ENCODE peak calls at places on chromosomes 5 and 9, in nine cellular contexts. U, Q, P, J, S, C, B, T and V are unnamed samples.

GRCh38 chr9:132288956-132289355 is 65.8 kb downstream of the SETX start:
- DNase-seq in J (no peak), P (no peak), Q (no peak), U (no peak), C (no peak), B (no peak), S (peak; percentile 85), T (no peak), V (no peak)

GRCh38 chr5:64635056-64635686 is 55.1 kb upstream of the SHISAL2B start:
- DNase-seq in T (no peak), B (peak; percentile 40), S (peak; percentile 42), U (peak; percentile 54), P (peak; percentile 43), C (no peak), Q (no peak), J (no peak), V (peak; percentile 37)

GRCh38 chr5:75138674-75139073 is 86.3 kb upstream of the GCNT4 start:
- DNase-seq in P (no peak), B (no peak), S (no peak), J (no peak), Q (no peak), T (no peak), C (no peak), U (peak; percentile 48), V (no peak)

GRCh38 chr5:172453206-172453985 is 929 bp downstream of the SH3PXD2B start:
- DNase-seq in S (peak; percentile 73), Q (no peak), B (peak; percentile 81), T (peak; percentile 43), U (peak; percentile 84), C (peak; percentile 34), J (peak; percentile 75), P (no peak), V (peak; percentile 68)

GRCh38 chr9:16100596-16101091 is 547.8 kb downstream of the CCDC171 start:
- DNase-seq in C (no peak), Q (peak; percentile 54), B (peak; percentile 36), T (peak; percentile 11), U (peak; percentile 18), S (peak; percentile 93), P (no peak), J (no peak), V (no peak)

GRCh38 chr5:108728566-108729305 is 19.0 kb upstream of the FER start:
- DNase-seq in T (no peak), S (no peak), Q (no peak), B (no peak), P (peak; percentile 40), J (no peak), U (peak; percentile 5), C (no peak), V (no peak)

GRCh38 chr9:136201609-136202448 is 3.1 kb downstream of the LHX3 start:
- DNase-seq in U (peak; percentile 78), J (no peak), T (no peak), B (no peak), C (no peak), Q (no peak), P (no peak), S (peak; percentile 84), V (peak; percentile 68)

GRCh38 chr9:83281306-83282255 is 218.6 kb upstream of the RASEF start:
- DNase-seq in C (no peak), S (peak; percentile 32), U (no peak), P (no peak), J (peak; percentile 30), T (no peak), Q (no peak), B (peak; percentile 81), V (peak; percentile 37)

GRCh38 chr5:60830581-60831127 is 13.4 kb downstream of the ELOVL7 start:
- DNase-seq in Q (no peak), T (no peak), S (no peak), P (peak; percentile 10), B (no peak), U (no peak), J (no peak), C (no peak), V (no peak)

GRCh38 chr9:136599811-136600660 is 54.2 kb upstream of the NOTCH1 start:
- DNase-seq in J (no peak), U (no peak), P (no peak), S (no peak), Q (no peak), T (no peak), C (no peak), B (no peak), V (no peak)

GRCh38 chr9:110015759-110016158 is 192.2 kb downstream of the C9orf152 start:
- DNase-seq in C (no peak), P (no peak), S (no peak), Q (no peak), B (peak; percentile 85), U (no peak), T (no peak), J (no peak), V (peak; percentile 93)

GRCh38 chr9:72893437-72893836 is 59.4 kb downstream of the ALDH1A1 start:
- DNase-seq in T (no peak), J (no peak), S (no peak), Q (no peak), U (no peak), P (no peak), B (no peak), C (no peak), V (no peak)

GRCh38 chr5:66498791-66499207 is 97.4 kb upstream of the MAST4 start:
- DNase-seq in S (no peak), J (no peak), Q (no peak), C (no peak), U (peak; percentile 11), B (no peak), T (no peak), P (peak; percentile 11), V (peak; percentile 79)

GRCh38 chr5:174159327-174160247 is 114.1 kb downstream of the NSG2 start:
- DNase-seq in B (peak; percentile 10), S (no peak), T (no peak), C (no peak), Q (no peak), P (no peak), J (no peak), U (no peak), V (peak; percentile 97)

GRCh38 chr9:71620806-71621205 is 147.5 kb downstream of the CEMIP2 start:
- DNase-seq in T (no peak), J (no peak), C (no peak), U (no peak), S (no peak), P (no peak), Q (no peak), B (no peak), V (no peak)

GRCh38 chr9:32218100-32218767 is 166.2 kb upstream of the ACO1 start:
- DNase-seq in S (no peak), T (no peak), B (no peak), Q (no peak), P (peak; percentile 70), J (no peak), C (no peak), U (no peak), V (no peak)

DNA sequence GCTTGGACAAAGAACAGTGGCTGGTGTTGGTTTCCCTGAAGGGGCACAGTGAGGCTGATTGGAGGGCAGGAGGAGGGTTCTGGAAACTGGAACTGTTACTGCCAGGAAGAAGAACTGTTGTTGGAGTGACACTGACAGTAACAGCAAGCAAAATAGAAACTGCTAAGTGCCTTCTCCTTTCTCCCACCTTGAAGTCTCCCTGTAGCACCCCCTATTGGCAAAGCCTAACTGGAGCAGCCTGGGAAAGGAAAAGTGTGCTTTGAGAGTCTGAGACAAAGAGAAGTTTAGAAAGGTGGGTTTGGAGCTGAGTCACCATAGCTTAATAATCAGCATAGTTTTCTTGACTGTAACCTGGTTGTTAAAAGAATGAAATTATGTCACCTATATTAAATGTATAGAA is 2.5 kb upstream of the TMEM174 start:
- DNase-seq in Q (no peak), B (no peak), U (peak; percentile 89), C (no peak), S (peak; percentile 37), T (peak; percentile 36), P (peak; percentile 44), J (no peak), V (no peak)
- TF ChIP-seq CTCF in Q (no peak), B (peak; percentile 54), U (peak; percentile 89), C (peak; percentile 7), S (peak; percentile 92), T (peak; percentile 42), P (peak; percentile 55), J (no peak), V (no peak)

GRCh38 chr9:91741529-91741928 is 208.5 kb downstream of the ROR2 start:
- DNase-seq in P (no peak), T (no peak), S (no peak), Q (no peak), B (peak; percentile 52), C (no peak), J (no peak), U (no peak), V (peak; percentile 63)

GRCh38 chr9:91744114-91744513 is 205.9 kb downstream of the ROR2 start:
- DNase-seq in T (no peak), S (no peak), U (no peak), P (no peak), C (no peak), Q (no peak), B (no peak), J (no peak), V (no peak)

GRCh38 chr9:91736898-91737601 is 213.0 kb downstream of the ROR2 start:
- DNase-seq in C (no peak), U (no peak), J (no peak), P (no peak), T (no peak), B (no peak), S (no peak), Q (no peak), V (no peak)

GRCh38 chr9:91736311-91736710 is 213.7 kb downstream of the ROR2 start:
- DNase-seq in J (no peak), U (no peak), P (no peak), Q (no peak), B (no peak), T (no peak), C (no peak), S (no peak), V (no peak)

DNA sequence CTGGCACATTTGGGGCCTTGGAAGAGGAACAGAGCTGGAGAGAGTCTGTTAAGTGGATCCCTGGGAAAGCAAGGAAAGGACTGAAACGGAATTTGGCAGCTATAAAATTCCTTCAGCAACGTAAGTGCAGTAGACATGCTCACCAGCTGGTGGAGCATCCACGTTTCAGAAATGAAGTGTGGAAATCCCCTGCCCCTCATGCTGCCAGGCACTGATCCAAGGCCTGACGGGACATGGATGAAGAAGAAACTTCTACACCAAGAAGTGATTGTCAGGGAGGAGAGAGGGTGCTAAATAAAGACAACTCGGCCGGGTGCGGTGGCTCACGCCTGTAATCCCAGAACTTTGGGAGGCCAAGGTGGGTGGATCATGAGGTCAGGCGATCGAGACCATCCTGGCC is 209.3 kb downstream of the ROR2 start:
- DNase-seq in U (peak; percentile 26), T (peak; percentile 58), S (no peak), C (no peak), B (peak; percentile 39), J (no peak), P (no peak), Q (no peak), V (no peak)
- TF ChIP-seq CTCF in U (peak; percentile 21), T (no peak), S (peak; percentile 54), C (peak; percentile 12), B (peak; percentile 18), J (no peak), P (no peak), Q (no peak), V (no peak)

GRCh38 chr9:114587345-114588149 is at the start of gene ATP6V1G1:
- DNase-seq in T (peak; percentile 100), C (peak; percentile 100), P (peak; percentile 99), J (peak; percentile 97), Q (peak; percentile 99), B (peak; percentile 99), U (peak; percentile 100), S (peak; percentile 100), V (peak; percentile 100)
- TF ChIP-seq CTCF in T (no peak), C (no peak), P (no peak), J (no peak), Q (no peak), B (no peak), U (peak; percentile 18), S (peak; percentile 27), V (no peak)

GRCh38 chr9:74362423-74362822 is 134.7 kb upstream of the RORB start:
- DNase-seq in S (no peak), U (no peak), C (no peak), T (no peak), J (no peak), P (no peak), Q (no peak), B (no peak), V (no peak)
- TF ChIP-seq CTCF in S (no peak), U (no peak), C (no peak), T (no peak), J (no peak), P (no peak), Q (no peak), B (no peak), V (no peak)